ENCODE peak calls at places on chromosomes 4 and X, in four cellular contexts. B, L, A and S are unnamed samples.

GRCh38 chr4:108828620-108829019 is 65.8 kb upstream of the ETNPPL start:
- DNase-seq in B (no peak), L (no peak), A (no peak), S (no peak)

GRCh38 chr4:138576684-138577083 is 334.5 kb upstream of the SLC7A11 start:
- DNase-seq in B (peak), L (no peak), A (no peak), S (no peak)

GRCh38 chrX:15395794-15396193 is 11.6 kb upstream of the VEGFD start:
- DNase-seq in B (no peak), L (no peak), A (no peak), S (no peak)

GRCh38 chrX:136212557-136213111 is 38.6 kb downstream of the MAP7D3 start:
- DNase-seq in B (no peak), L (no peak), A (no peak), S (no peak)

GRCh38 chrX:31138124-31138523 is 66.3 kb upstream of the FTHL17 start:
- DNase-seq in B (no peak), L (no peak), A (no peak), S (no peak)

GRCh38 chr4:135383889-135384288 is 1182.3 kb upstream of the PABPC4L start:
- DNase-seq in B (no peak), L (no peak), A (no peak), S (no peak)

GRCh38 chr4:106676173-106676921 is 307.8 kb upstream of the GIMD1 start:
- DNase-seq in B (no peak), L (no peak), A (no peak), S (no peak)

GRCh38 chr4:24664956-24665355 is 80.6 kb upstream of the DHX15 start:
- DNase-seq in B (peak), L (no peak), A (no peak), S (no peak)

GRCh38 chrX:19629541-19629940 is 114.2 kb upstream of the MAP3K15 start:
- DNase-seq in B (no peak), L (peak), A (no peak), S (no peak)

GRCh38 chrX:7115557-7115956 is 32.0 kb upstream of the STS start:
- DNase-seq in B (no peak), L (peak), A (no peak), S (no peak)

GRCh38 chrX:107659768-107660167 is 31.5 kb downstream of the PRPS1 start:
- DNase-seq in B (peak), L (no peak), A (no peak), S (no peak)

GRCh38 chrX:34332336-34332735 is 200.2 kb upstream of the FAM47A start:
- DNase-seq in B (no peak), L (no peak), A (no peak), S (no peak)

GRCh38 chr4:176538217-176538925 is 218.6 kb downstream of the SPCS3 start:
- DNase-seq in B (no peak), L (no peak), A (no peak), S (no peak)

GRCh38 chr4:23789765-23790164 is 100.1 kb downstream of the PPARGC1A start:
- DNase-seq in B (peak), L (no peak), A (no peak), S (no peak)

GRCh38 chr4:47733506-47733905 is 104.4 kb downstream of the CORIN start:
- DNase-seq in B (peak), L (no peak), A (no peak), S (no peak)

GRCh38 chr4:155487231-155487630 is 110.5 kb upstream of the MAP9 start:
- DNase-seq in B (no peak), L (no peak), A (no peak), S (no peak)

GRCh38 chr4:15738877-15739276 is 36.0 kb downstream of the BST1 start:
- DNase-seq in B (no peak), L (no peak), A (no peak), S (no peak)

GRCh38 chr4:188976644-188977115 is 837.4 kb downstream of the TRIML1 start:
- DNase-seq in B (no peak), L (no peak), A (peak), S (peak)

GRCh38 chr4:102606846-102607440 is 105.8 kb downstream of the NFKB1 start:
- DNase-seq in B (no peak), L (no peak), A (no peak), S (no peak)

GRCh38 chr4:181784881-181785280 is 458.3 kb upstream of the TENM3 start:
- DNase-seq in B (no peak), L (no peak), A (no peak), S (no peak)

GRCh38 chr4:140222175-140222574 is 68.2 kb upstream of the MAML3 start:
- DNase-seq in B (no peak), L (no peak), A (no peak), S (no peak)

GRCh38 chr4:61572160-61572559 is 372.0 kb downstream of the ADGRL3 start:
- DNase-seq in B (no peak), L (no peak), A (no peak), S (no peak)

DNA sequence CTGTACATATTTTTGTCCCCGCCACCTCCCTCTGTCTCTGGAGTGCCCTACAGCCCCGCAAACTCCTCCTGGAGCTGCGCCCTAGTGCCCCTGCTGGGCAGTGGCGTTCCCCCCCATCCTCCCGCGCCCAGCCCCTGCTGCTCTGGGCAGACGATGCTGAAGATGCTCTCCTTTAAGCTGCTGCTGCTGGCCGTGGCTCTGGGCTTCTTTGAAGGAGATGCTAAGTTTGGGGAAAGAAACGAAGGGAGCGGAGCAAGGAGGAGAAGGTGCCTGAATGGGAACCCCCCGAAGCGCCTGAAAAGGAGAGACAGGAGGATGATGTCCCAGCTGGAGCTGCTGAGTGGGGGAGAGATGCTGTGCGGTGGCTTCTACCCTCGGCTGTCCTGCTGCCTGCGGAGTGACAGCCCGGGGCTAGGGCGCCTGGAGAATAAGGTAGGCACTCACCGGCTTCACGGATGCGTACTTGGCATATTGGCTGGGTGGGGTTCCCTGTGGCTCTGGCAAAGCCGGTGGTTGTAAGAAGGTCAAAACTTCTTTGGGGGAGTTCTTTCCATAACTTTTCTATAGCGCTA is 653 bp downstream of the HHIP start:
- DNase-seq in B (no peak), L (no peak), A (no peak), S (no peak)
- TF ChIP-seq SUZ12 in B (no peak), L (no peak), A (peak), S (no peak)

DNA sequence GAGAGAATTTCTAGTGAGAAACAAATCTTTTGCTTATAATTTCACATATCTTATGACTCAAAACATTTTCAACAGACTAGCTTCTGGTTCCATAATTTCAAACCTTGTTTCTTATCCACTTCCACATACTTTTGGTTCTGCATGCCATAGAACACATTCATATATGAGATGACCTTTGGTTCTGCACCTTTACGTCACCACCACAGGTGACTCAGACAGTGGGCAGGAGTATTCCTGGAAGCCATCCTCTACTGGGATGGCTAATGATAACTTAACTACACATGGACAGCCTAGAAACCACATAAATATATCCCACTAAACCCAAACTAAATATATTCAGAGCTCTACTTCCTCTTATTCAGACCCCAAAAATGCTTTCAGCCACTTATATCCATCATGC is 133.3 kb downstream of the DCK start:
- DNase-seq in B (peak), L (no peak), A (no peak), S (no peak)
- H3K9ac ChIP-seq in B (no peak), L (no peak), A (no peak), S (no peak)

GRCh38 chr4:183808102-183808466 is 97.0 kb upstream of the STOX2 start:
- DNase-seq in B (no peak), L (no peak), A (no peak), S (no peak)
- H3K4me3 ChIP-seq in B (no peak), L (no peak), A (no peak), S (no peak)

GRCh38 chrX:13223868-13224555 is 95.8 kb downstream of the ATXN3L start:
- DNase-seq in B (peak), L (no peak), A (no peak), S (no peak)
- TF ChIP-seq SUZ12 in B (no peak), L (no peak), A (no peak), S (no peak)

GRCh38 chr4:78778530-78778929 is 2.4 kb downstream of the BMP2K start:
- DNase-seq in B (no peak), L (no peak), A (no peak), S (no peak)
- H3K9ac ChIP-seq in B (peak), L (peak), A (no peak), S (peak)

GRCh38 chr4:107825072-107825789 is 499 bp downstream of the SGMS2 start:
- DNase-seq in B (no peak), L (no peak), A (no peak), S (no peak)

GRCh38 chr4:107824367-107825071 is at the start of gene SGMS2:
- DNase-seq in B (peak), L (no peak), A (no peak), S (no peak)

GRCh38 chr4:107828315-107828714 is 3.6 kb downstream of the SGMS2 start:
- DNase-seq in B (no peak), L (no peak), A (no peak), S (no peak)

GRCh38 chr4:107826427-107826980 is 1.8 kb downstream of the SGMS2 start:
- DNase-seq in B (no peak), L (no peak), A (no peak), S (no peak)

DNA sequence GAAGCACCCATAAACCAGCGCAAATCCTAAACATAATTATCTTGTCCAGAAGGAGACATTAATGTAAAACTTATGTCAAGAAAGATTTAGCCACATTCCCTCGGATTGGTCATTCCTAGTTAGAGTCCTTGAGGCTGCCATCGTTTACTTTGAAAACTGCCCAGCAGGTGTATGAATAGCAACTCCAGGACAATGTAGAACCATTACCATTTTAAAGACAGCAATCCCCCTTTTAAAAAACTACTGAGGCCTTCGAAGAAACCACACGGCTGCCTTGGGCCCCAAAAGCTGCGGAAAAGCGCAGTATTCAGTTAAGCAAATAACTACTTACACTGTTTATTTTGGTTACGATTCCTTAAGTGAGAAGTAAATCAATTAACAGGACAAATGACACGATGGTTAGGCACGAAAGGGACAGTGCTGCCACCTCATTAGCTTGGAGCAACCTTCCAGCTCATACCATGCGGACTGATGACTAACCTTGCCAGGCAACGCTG is 814 bp upstream of the SGMS2 start:
- DNase-seq in B (no peak), L (no peak), A (peak), S (no peak)
- H3K4me3 ChIP-seq in B (peak), L (no peak), A (peak), S (peak)

GRCh38 chr4:53925050-53925605 is 139.3 kb downstream of the CHIC2 start:
- DNase-seq in B (no peak), L (no peak), A (no peak), S (no peak)

GRCh38 chr4:53929955-53930798 is 134.2 kb downstream of the CHIC2 start:
- DNase-seq in B (peak), L (peak), A (peak), S (peak)

GRCh38 chr4:53931423-53932060 is 132.9 kb downstream of the CHIC2 start:
- DNase-seq in B (no peak), L (no peak), A (no peak), S (no peak)

GRCh38 chr4:53929311-53929710 is 135.1 kb downstream of the CHIC2 start:
- DNase-seq in B (no peak), L (no peak), A (no peak), S (no peak)

DNA sequence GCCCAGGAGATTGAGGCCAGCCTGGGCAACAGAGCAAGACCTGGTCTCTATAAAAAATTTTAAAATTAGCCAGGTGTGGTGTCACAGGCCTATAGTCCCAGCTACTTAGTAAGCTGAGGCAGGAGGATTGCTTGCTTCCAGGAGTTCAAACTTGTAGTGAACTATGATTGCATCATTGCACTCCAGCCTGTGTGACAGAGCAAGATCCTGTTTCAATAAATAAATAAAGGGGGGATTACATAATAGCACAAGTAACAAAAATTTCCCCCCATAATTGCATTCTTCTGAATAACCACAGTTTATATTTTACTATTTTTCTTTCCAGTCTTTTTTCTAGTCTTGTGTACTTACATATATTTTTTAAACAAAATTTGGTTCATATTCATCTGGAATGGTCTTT is 135.6 kb downstream of the CHIC2 start:
- DNase-seq in B (no peak), L (no peak), A (no peak), S (no peak)
- TF ChIP-seq SUZ12 in B (no peak), L (no peak), A (no peak), S (no peak)

GRCh38 chrX:118730500-118731247 is 3.3 kb downstream of the IL13RA1 start:
- DNase-seq in B (no peak), L (no peak), A (no peak), S (no peak)
- H3K9ac ChIP-seq in B (no peak), L (no peak), A (no peak), S (no peak)

DNA sequence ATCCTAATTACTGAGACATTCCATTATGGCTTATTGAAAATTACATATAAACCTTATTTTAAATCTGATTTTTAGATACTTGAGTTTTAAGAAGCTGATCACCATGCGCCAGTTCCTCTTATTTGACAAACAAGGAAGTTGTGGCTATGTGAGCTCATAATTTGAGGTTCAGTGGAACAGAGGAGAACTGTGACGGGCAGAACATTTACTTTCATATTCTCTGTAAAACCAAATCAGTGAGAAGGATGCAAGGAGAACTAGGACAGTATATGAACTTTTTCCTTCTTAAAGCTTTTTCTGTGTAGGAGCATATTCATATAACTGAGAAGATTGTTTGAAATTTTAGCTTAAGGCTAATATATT is 25.3 kb downstream of the STIM2 start:
- DNase-seq in B (no peak), L (peak), A (no peak), S (no peak)
- H3K4me3 ChIP-seq in B (no peak), L (peak), A (no peak), S (no peak)

DNA sequence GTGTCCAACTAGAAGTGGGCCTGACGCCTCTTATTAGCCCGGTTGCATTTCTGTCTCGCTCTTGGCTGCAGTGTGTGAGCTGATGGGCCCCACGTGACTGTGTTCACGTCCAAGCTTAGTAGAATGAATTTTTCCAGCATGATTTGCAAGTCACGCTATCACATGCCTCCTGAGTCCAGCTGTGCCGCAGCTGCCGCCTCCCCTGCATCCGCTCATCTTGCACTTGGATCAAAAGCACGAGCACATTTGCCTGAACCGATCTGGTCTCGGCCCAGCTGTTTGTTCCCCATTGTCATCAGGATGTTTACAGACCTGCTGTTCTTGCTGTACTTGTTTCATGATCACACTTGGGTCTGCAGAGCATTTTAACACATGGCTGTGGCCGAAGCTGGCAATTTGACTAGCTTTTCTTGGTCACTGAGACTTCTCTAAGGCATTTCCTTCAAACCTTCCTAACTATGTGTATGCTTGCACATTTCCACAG is 126.5 kb downstream of the KIT start:
- DNase-seq in B (no peak), L (no peak), A (no peak), S (no peak)
- TF ChIP-seq SUZ12 in B (no peak), L (no peak), A (no peak), S (no peak)